ENCODE peak calls at places on chromosomes 13 and 19, in eight cellular contexts. E, W, Q, G, U, N, Z and A are unnamed samples.

GRCh38 chr13:98407575-98407974 is 169.3 kb downstream of the STK24 start:
- DNase-seq in N (no peak), E (no peak), G (no peak), W (no peak), Z (no peak), U (no peak), Q (no peak), A (no peak)

GRCh38 chr19:1591421-1592022 is 1.1 kb downstream of the MBD3 start:
- DNase-seq in G (peak), N (no peak), W (peak), Z (no peak), U (no peak), Q (no peak), E (peak), A (peak)

GRCh38 chr19:47067215-47067847 is 18.9 kb upstream of the TMEM160 start:
- DNase-seq in E (no peak), Q (no peak), W (no peak), N (no peak), U (no peak), G (no peak), Z (no peak), A (no peak)

GRCh38 chr13:46871557-46871956 is 25.3 kb downstream of the HTR2A start:
- DNase-seq in G (no peak), U (no peak), E (no peak), W (no peak), N (no peak), Q (no peak), Z (no peak), A (no peak)

GRCh38 chr19:50759886-50760285 is 10.4 kb upstream of the GPR32 start:
- DNase-seq in U (no peak), N (no peak), Q (no peak), G (peak), W (peak), E (peak), Z (no peak), A (no peak)

GRCh38 chr19:14059093-14059480 is 2.8 kb downstream of the PALM3 start:
- DNase-seq in N (no peak), Q (peak), G (no peak), U (no peak), W (no peak), Z (no peak), E (no peak), A (no peak)

GRCh38 chr19:8454218-8454617 is 9.4 kb downstream of the HNRNPM start:
- DNase-seq in G (no peak), U (no peak), N (no peak), Z (no peak), Q (no peak), E (no peak), W (no peak), A (no peak)

GRCh38 chr19:12784394-12784870 is 6.9 kb upstream of the JUNB start:
- DNase-seq in W (no peak), G (peak), U (no peak), E (peak), Q (no peak), N (no peak), Z (no peak), A (peak)

GRCh38 chr19:23706657-23707056 is 19.6 kb upstream of the ZNF675 start:
- DNase-seq in G (no peak), W (no peak), U (no peak), N (no peak), Z (no peak), E (no peak), Q (no peak), A (no peak)

GRCh38 chr13:95117092-95117491 is 184.2 kb downstream of the ABCC4 start:
- DNase-seq in U (no peak), W (no peak), G (no peak), E (no peak), Z (no peak), N (no peak), Q (no peak), A (no peak)

GRCh38 chr13:34419025-34419424 is 523.0 kb upstream of the NBEA start:
- DNase-seq in G (no peak), E (peak), Q (no peak), N (no peak), U (no peak), Z (no peak), W (no peak), A (peak)

GRCh38 chr13:66353664-66354063 is 876.5 kb downstream of the PCDH9 start:
- DNase-seq in Z (no peak), N (no peak), W (no peak), E (no peak), G (peak), U (no peak), Q (no peak), A (no peak)